ENCODE peak calls at places on chromosomes 4 and X, in six cellular contexts. S is A549, E is HepG2, T is K562, X is endothelial cell of umbilical vein, G is GM12878. U is an unnamed sample.

GRCh38 chrX:123282241-123282640 is 98.2 kb downstream of the GRIA3 start:
- DNase-seq in G (no peak), T (no peak), S (no peak), E (no peak), X (no peak), U (no peak)

GRCh38 chr4:176065365-176066249 is at the start of gene WDR17:
- DNase-seq in S (peak; percentile 90), E (no peak), X (peak; percentile 19), T (peak; percentile 63), G (peak; percentile 48), U (no peak)

GRCh38 chrX:45788941-45789348 is 588.3 kb upstream of the DIPK2B start:
- DNase-seq in X (peak; percentile 79), E (no peak), T (no peak), G (no peak), S (no peak), U (peak; percentile 29)

GRCh38 chrX:18643243-18643642 is 28.7 kb downstream of the RS1 start:
- DNase-seq in X (no peak), G (no peak), T (no peak), S (no peak), E (no peak), U (no peak)

GRCh38 chr4:84952004-84952403 is 14.5 kb downstream of the WDFY3 start:
- DNase-seq in X (peak; percentile 21), G (no peak), T (no peak), S (peak; percentile 66), E (peak; percentile 62), U (no peak)

GRCh38 chrX:41265615-41266014 is 68.3 kb upstream of the DDX3X start:
- DNase-seq in T (no peak), E (no peak), G (no peak), S (peak; percentile 67), X (no peak), U (peak; percentile 14)

GRCh38 chr4:43550981-43551627 is 658.6 kb downstream of the GRXCR1 start:
- DNase-seq in E (no peak), G (no peak), X (no peak), S (no peak), T (no peak), U (no peak)

GRCh38 chr4:113278324-113278934 is 229.0 kb downstream of the ANK2 start:
- DNase-seq in E (peak; percentile 71), T (peak; percentile 48), X (peak; percentile 70), S (peak; percentile 70), G (peak; percentile 23), U (peak; percentile 77)

GRCh38 chrX:4110964-4111363 is 397.5 kb upstream of the PRKX start:
- DNase-seq in E (no peak), S (no peak), X (no peak), G (no peak), T (no peak), U (peak; percentile 0)

GRCh38 chr4:165972747-165973146 is 99.7 kb downstream of the TLL1 start:
- DNase-seq in E (no peak), T (no peak), X (no peak), S (no peak), G (no peak), U (no peak)

GRCh38 chrX:45668686-45669443 is 468.2 kb upstream of the DIPK2B start:
- DNase-seq in G (no peak), T (no peak), X (peak; percentile 55), E (no peak), S (no peak), U (no peak)

GRCh38 chr4:165440415-165440882 is 61.6 kb downstream of the CPE start:
- DNase-seq in X (peak; percentile 10), T (no peak), G (no peak), S (peak; percentile 4), E (peak; percentile 23), U (no peak)

GRCh38 chr4:125105561-125105960 is 209.2 kb upstream of the FAT4 start:
- DNase-seq in X (no peak), S (no peak), T (no peak), G (no peak), E (no peak), U (no peak)

GRCh38 chr4:65671402-65671801 is 1.1 kb upstream of the EPHA5 start:
- DNase-seq in X (no peak), T (no peak), E (peak; percentile 6), G (no peak), S (no peak), U (no peak)

GRCh38 chr4:41169256-41169655 is 45.1 kb downstream of the APBB2 start:
- DNase-seq in E (no peak), X (no peak), S (no peak), T (no peak), G (no peak), U (no peak)

GRCh38 chr4:4398430-4398829 is 11.5 kb downstream of the NSG1 start:
- DNase-seq in S (no peak), T (no peak), G (no peak), X (no peak), E (no peak), U (no peak)

GRCh38 chr4:66606908-66607307 is 936.6 kb upstream of the EPHA5 start:
- DNase-seq in G (no peak), E (no peak), X (no peak), S (no peak), T (no peak), U (no peak)

GRCh38 chr4:23614284-23614892 is 275.5 kb downstream of the PPARGC1A start:
- DNase-seq in X (no peak), E (peak; percentile 50), G (no peak), S (peak; percentile 62), T (no peak), U (peak; percentile 65)

GRCh38 chrX:84467898-84468297 is 34.4 kb downstream of the HDX start:
- DNase-seq in X (no peak), G (no peak), S (no peak), T (no peak), E (no peak), U (no peak)

GRCh38 chrX:84475101-84475500 is 27.2 kb downstream of the HDX start:
- DNase-seq in S (no peak), G (no peak), T (no peak), X (no peak), E (no peak), U (no peak)

GRCh38 chrX:84469226-84469625 is 33.0 kb downstream of the HDX start:
- DNase-seq in S (no peak), X (peak; percentile 62), G (no peak), T (no peak), E (no peak), U (peak; percentile 0)
- TF ChIP-seq MYC in S (no peak), X (no peak), G (no peak), T (no peak), E (no peak), U (no peak)

GRCh38 chrX:55489315-55490009 is at the start of gene USP51:
- DNase-seq in E (no peak), X (peak; percentile 31), T (peak; percentile 27), S (peak; percentile 11), G (peak; percentile 16), U (peak; percentile 55)
- TF ChIP-seq CTCF in E (no peak), X (no peak), T (no peak), S (peak; percentile 37), G (peak; percentile 10), U (no peak)

GRCh38 chr4:154329268-154329858 is 162.2 kb downstream of the DCHS2 start:
- DNase-seq in S (peak; percentile 25), T (no peak), E (peak; percentile 3), X (no peak), G (no peak), U (peak; percentile 35)
- TF ChIP-seq MYC in S (no peak), T (no peak), E (no peak), X (no peak), G (no peak), U (no peak)

DNA sequence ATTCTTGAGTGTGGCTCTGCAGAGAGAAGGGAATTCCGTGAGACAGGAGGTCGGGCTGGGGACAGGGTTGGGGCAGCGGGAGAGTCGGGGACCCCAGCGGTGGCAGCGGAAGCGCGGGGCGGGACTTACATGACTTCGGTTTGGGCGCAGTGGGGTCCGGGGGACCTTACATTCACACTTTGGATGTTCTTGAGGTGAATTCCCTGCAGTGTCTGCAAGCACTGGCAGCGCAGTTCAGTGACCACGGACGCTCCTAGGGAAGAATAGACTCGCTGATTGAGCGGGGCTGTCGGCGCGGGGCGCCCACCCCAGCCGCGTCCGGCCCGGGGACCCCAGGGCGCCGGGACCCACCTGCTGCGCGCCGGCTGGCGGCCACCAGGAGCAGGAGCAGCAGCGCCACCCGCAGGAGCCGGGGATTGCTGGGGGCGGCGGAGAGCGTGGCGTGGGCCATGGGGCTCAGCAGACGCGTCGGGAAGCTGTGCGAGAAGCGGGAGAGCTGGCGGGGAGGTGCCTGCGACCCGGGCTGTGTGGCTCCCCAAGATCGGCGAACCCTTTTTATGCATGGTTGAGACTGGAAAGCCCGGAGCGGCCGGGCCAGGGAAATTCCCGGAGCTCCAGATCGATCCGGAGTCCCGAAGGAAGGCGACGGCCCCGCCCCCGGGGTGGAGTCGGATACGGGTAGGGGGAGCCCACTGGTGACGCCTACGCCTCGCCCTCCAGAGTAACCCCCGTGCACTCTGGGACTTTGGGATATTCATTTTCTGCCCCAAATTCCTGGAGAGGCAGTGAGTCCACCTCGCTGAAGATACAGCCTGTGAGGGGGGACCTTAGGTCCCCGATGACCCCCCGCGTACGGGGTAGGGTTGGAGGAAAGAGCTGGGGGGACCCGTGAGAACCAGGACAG is at the start of gene CXCL3:
- DNase-seq in G (no peak), E (no peak), T (peak; percentile 82), X (peak; percentile 67), S (peak; percentile 72), U (peak; percentile 54)
- TF ChIP-seq CTCF in G (no peak), E (peak; percentile 48), T (peak; percentile 17), X (peak; percentile 44), S (peak; percentile 50), U (no peak)

DNA sequence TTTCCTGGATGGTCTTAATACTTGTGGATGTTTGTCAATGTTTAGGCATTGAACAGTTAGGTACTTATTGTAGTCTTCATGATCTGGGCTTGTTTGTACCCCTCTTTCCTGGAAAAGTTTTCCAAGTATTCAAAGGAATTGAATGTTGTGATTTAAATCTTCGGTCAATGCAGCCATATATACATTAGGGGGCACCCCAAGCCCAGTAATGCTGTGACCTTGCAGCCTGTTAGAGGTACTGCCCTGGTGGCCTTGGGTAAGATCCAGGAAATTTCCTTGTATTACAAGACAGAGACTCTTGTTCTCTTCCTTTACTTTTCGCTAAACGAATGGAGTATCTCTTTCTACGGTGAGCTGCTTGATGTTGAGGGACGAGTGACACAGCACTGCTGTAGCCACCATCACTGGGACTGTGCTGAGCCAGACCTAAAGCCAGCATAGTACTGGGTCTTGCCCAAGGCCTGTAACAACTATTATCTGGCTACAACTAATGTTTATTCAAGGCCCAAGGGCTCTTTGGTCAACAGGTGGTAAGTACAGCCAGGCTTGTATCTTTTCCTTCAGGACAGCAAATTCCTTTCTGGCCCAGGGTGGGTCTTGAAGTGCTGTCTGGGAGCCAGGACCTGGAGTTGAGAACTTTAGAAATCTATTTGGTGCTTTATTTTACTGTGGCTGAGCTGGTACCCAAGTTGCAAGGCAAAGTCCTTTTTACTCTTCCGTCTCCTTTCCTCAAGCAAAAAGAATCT is 118.3 kb upstream of the ATOH1 start:
- DNase-seq in S (peak; percentile 10), T (no peak), E (peak; percentile 20), G (peak; percentile 4), X (no peak), U (peak; percentile 8)
- TF ChIP-seq MYC in S (no peak), T (no peak), E (no peak), G (no peak), X (no peak), U (no peak)

GRCh38 chrX:106740193-106740780 is 13.8 kb downstream of the RNF128 start:
- DNase-seq in E (peak; percentile 53), G (no peak), S (no peak), T (no peak), X (no peak), U (no peak)
- TF ChIP-seq CTCF in E (no peak), G (no peak), S (no peak), T (no peak), X (no peak), U (no peak)

GRCh38 chr4:102196221-102196620 is 149.1 kb downstream of the SLC39A8 start:
- DNase-seq in S (no peak), X (peak; percentile 61), E (no peak), T (no peak), G (no peak), U (peak; percentile 21)
- TF ChIP-seq MYC in S (no peak), X (no peak), E (no peak), T (no peak), G (no peak), U (no peak)